ENCODE peak calls at places on chromosomes 5 and 9, in ten cellular contexts. Y is gastrocnemius medialis, N is A549, X is stomach, Z is body of pancreas, E is HCT116, P is sigmoid colon, T is Peyer's patch, B is esophagus squamous epithelium, U is transverse colon. R is an unnamed sample.
A peak's percentile ranks its signal among the peaks of the same experiment; 100 is the strongest.

GRCh38 chr9:91810286-91810905 is 139.6 kb downstream of the ROR2 start:
- DNase-seq in Y (no peak), N (no peak), X (no peak), Z (no peak), E (no peak), P (peak; percentile 57), T (no peak), B (no peak), U (no peak), R (no peak)

GRCh38 chr5:95818181-95819147 is 4.1 kb downstream of the GLRX start:
- DNase-seq in Y (peak; percentile 75), N (no peak), X (peak; percentile 33), Z (no peak), E (no peak), P (no peak), T (peak; percentile 66), B (no peak), U (no peak), R (no peak)

GRCh38 chr5:144206136-144206535 is 35.5 kb downstream of the KCTD16 start:
- DNase-seq in Y (no peak), N (no peak), X (no peak), Z (no peak), E (no peak), P (no peak), T (no peak), B (no peak), U (no peak), R (no peak)

GRCh38 chr9:4865685-4866084 is 72.9 kb downstream of the RCL1 start:
- DNase-seq in Y (no peak), N (no peak), X (no peak), Z (no peak), E (no peak), P (no peak), T (no peak), B (no peak), U (no peak), R (no peak)

GRCh38 chr9:135504262-135505229 is 4.1 kb downstream of the MRPS2 start:
- DNase-seq in Y (peak; percentile 36), N (peak; percentile 72), X (peak; percentile 63), Z (peak; percentile 69), E (peak; percentile 31), P (peak; percentile 74), T (peak; percentile 83), B (no peak), U (peak; percentile 52), R (peak; percentile 69)

GRCh38 chr5:145189786-145190185 is 645.4 kb downstream of the PRELID2 start:
- DNase-seq in Y (no peak), N (no peak), X (no peak), Z (no peak), E (no peak), P (no peak), T (no peak), B (no peak), U (no peak), R (no peak)

GRCh38 chr9:110330484-110331115 is 7.1 kb downstream of the TXNDC8 start:
- DNase-seq in Y (no peak), N (no peak), X (no peak), Z (no peak), E (no peak), P (no peak), T (no peak), B (no peak), U (no peak), R (no peak)

GRCh38 chr9:33489070-33489469 is 15.3 kb upstream of the NOL6 start:
- DNase-seq in Y (no peak), N (no peak), X (no peak), Z (no peak), E (no peak), P (no peak), T (no peak), B (no peak), U (no peak), R (no peak)

GRCh38 chr5:176774216-176775171 is 35.9 kb upstream of the UNC5A start:
- DNase-seq in Y (no peak), N (no peak), X (no peak), Z (no peak), E (no peak), P (peak; percentile 46), T (peak; percentile 14), B (no peak), U (no peak), R (no peak)

GRCh38 chr5:178640331-178641045 is 13.6 kb upstream of the CLK4 start:
- DNase-seq in Y (no peak), N (no peak), X (no peak), Z (no peak), E (no peak), P (no peak), T (no peak), B (no peak), U (no peak), R (no peak)

GRCh38 chr5:125120012-125120411 is 373.6 kb upstream of the ZNF608 start:
- DNase-seq in Y (no peak), N (no peak), X (no peak), Z (no peak), E (no peak), P (no peak), T (no peak), B (no peak), U (no peak), R (no peak)

GRCh38 chr5:161084108-161084507 is 232.1 kb upstream of the ATP10B start:
- DNase-seq in Y (no peak), N (no peak), X (no peak), Z (no peak), E (no peak), P (no peak), T (no peak), B (no peak), U (no peak), R (no peak)
- TF ChIP-seq POLR2A in Y (no peak), N (no peak), X (no peak), Z (no peak), E (no peak), P (no peak), T (no peak), B (no peak), U (no peak), R (no peak)

GRCh38 chr5:73496984-73497457 is 1.2 kb upstream of the BTF3 start:
- DNase-seq in Y (no peak), N (peak; percentile 85), X (no peak), Z (no peak), E (peak; percentile 79), P (no peak), T (no peak), B (no peak), U (no peak), R (no peak)
- TF ChIP-seq CTCF in Y (no peak), N (peak; percentile 51), X (no peak), Z (no peak), E (peak; percentile 57), P (no peak), T (no peak), B (no peak), U (peak; percentile 20), R (no peak)

GRCh38 chr5:75046366-75047142 is 5.8 kb downstream of the GCNT4 start:
- DNase-seq in Y (no peak), N (no peak), X (no peak), Z (no peak), E (no peak), P (no peak), T (no peak), B (no peak), U (no peak), R (no peak)
- H3K4me1 ChIP-seq in Y (peaks cover 2% of the 10 kb centered on the region), N (peaks cover 4% of the 10 kb centered on the region), X (peaks cover 26% of the 10 kb centered on the region), Z (peaks cover 55% of the 10 kb centered on the region), E (peaks cover 26% of the 10 kb centered on the region), P (peaks cover 23% of the 10 kb centered on the region), T (peaks cover 33% of the 10 kb centered on the region), B (peaks cover 79% of the 10 kb centered on the region), U (peaks cover 22% of the 10 kb centered on the region), R (no peaks in the 10 kb centered on the region)

DNA sequence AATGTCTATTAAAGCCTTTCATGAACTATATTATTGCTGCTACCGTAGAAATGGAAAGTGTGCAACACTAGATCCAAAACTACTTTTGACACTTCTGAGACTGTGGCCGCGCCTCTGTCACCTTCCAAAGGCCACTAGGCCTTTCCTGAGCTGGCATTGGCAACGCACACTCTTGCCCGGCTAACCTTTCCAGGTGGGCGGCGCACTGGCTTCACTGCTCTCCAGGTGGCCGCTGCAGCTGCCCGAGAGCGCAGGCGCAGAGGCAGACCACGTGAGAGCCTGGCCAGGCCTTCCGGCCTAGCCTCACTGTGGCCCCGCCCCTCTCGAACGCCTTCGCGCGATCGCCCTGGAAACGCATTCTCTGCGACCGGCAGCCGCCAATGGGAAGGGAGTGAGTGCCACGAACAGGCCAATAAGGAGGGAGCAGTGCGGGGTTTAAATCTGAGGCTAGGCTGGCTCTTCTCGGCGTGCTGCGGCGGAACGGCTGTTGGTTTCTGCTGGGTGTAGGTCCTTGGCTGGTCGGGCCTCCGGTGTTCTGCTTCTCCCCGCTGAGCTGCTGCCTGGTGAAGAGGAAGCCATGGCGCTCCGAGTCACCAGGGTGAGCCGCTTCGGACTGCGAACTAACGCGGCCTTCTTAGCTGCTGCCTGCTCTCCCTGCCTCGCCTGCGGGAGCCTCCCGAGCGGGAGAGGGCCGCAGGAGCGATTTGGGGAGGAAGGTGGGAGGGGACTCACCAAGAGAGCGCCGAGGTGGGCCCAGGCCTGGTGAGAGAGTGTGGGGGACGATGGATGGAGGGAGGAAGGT is at the start of gene CCNB1:
- DNase-seq in Y (peak; percentile 96), N (peak; percentile 98), X (peak; percentile 98), Z (peak; percentile 99), E (peak; percentile 96), P (peak; percentile 98), T (peak; percentile 99), B (peak; percentile 80), U (peak; percentile 98), R (peak; percentile 100)
- TF ChIP-seq POLR2A in Y (no peak), N (peak; percentile 52), X (no peak), Z (peak; percentile 54), E (peak; percentile 82), P (no peak), T (no peak), B (no peak), U (no peak), R (no peak)

DNA sequence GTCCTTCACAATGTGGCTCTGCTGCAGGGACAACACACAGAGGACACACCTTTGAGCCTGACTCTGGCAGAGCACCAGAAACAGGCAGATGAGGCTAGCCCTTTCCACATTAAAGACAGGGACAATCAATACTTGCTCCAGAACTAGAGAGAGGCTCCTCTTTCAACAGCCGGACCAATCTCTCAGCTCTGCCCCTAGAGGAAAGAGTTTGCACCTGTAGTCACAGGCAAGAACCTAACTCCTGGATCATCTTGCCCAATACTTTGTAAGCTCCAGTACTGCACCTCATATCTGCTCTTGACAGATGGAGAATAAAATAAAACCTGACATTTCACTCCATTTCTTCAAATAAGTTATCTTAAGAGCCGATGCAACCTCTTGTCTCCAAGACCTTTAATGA is 52.1 kb downstream of the EPB41L4A start:
- DNase-seq in Y (no peak), N (peak; percentile 34), X (no peak), Z (no peak), E (peak; percentile 26), P (no peak), T (no peak), B (no peak), U (no peak), R (no peak)
- TF ChIP-seq CTCF in Y (no peak), N (no peak), X (no peak), Z (no peak), E (no peak), P (no peak), T (no peak), B (no peak), U (no peak), R (peak; percentile 28)

DNA sequence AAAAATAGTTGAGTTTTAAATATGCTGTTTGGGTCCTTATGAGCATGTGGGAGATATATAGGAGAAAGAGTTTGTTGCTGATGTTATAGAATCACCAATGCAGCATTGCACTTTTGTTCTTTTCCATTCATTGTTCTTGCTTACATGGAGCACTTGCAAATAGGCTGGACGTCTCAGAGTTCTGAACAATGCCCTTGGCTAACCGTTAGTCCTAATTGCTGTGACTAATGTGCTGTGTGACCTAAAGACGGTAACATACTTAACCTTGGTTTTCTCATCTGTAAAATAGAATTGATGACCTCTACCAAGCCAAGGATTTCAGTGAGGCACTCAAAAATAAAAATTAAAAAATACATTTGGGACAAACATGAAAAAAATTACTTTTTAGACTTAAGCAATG is 29.8 kb downstream of the PIK3R1 start:
- DNase-seq in Y (no peak), N (no peak), X (no peak), Z (no peak), E (no peak), P (no peak), T (no peak), B (no peak), U (no peak), R (no peak)
- H3K4me1 ChIP-seq in Y (peaks cover 72% of the 10 kb centered on the region), N (no peaks in the 10 kb centered on the region), X (peaks cover 40% of the 10 kb centered on the region), Z (peaks cover 13% of the 10 kb centered on the region), E (no peaks in the 10 kb centered on the region), P (peaks cover 88% of the 10 kb centered on the region), T (peaks cover 22% of the 10 kb centered on the region), B (peaks cover 99% of the 10 kb centered on the region), U (peaks cover 50% of the 10 kb centered on the region), R (no peaks in the 10 kb centered on the region)